ENCODE peak calls at places on chromosomes 13 and 19, in ten cellular contexts. U is cardiac muscle cell, G is GM23248, W is uterus, D is K562, C is fibroblast of lung, V is OCI-LY7, J is stomach, K is small intestine, Y is adrenal gland. S is an unnamed sample. For H3K36me3 and H3K9me3, the result is how much of the 10 kb centered on the place peaks cover.

GRCh38 chr13:24073657-24074056 is 86.9 kb upstream of the SPATA13 start:
- DNase-seq in Y (no peak), W (no peak), J (no peak), G (no peak), U (no peak), D (no peak), C (no peak), V (no peak), K (no peak), S (no peak)

GRCh38 chr13:28047784-28048388 is 52.5 kb downstream of the FLT3 start:
- DNase-seq in Y (no peak), W (no peak), G (peak), J (no peak), V (peak), K (no peak), U (no peak), D (no peak), C (no peak), S (no peak)

GRCh38 chr13:93079294-93079693 is 147.3 kb upstream of the GPC6 start:
- DNase-seq in K (no peak), W (no peak), U (peak), G (peak), V (no peak), J (no peak), D (no peak), Y (no peak), C (peak), S (peak)

GRCh38 chr19:829129-829758 is 1.6 kb downstream of the AZU1 start:
- DNase-seq in J (no peak), K (no peak), V (no peak), W (no peak), G (no peak), C (no peak), U (no peak), Y (no peak), D (no peak), S (no peak)

GRCh38 chr19:4495471-4495870 is 22.8 kb downstream of the PLIN4 start:
- DNase-seq in V (peak), Y (no peak), K (peak), C (no peak), D (no peak), G (no peak), U (no peak), J (peak), W (no peak), S (no peak)

GRCh38 chr13:109569938-109570711 is 216.3 kb downstream of the IRS2 start:
- DNase-seq in W (no peak), D (no peak), Y (no peak), V (no peak), K (peak), U (no peak), G (no peak), J (peak), C (no peak), S (no peak)

GRCh38 chr13:114152831-114153371 is 20.5 kb upstream of the RASA3 start:
- DNase-seq in V (no peak), G (peak), D (no peak), W (no peak), Y (no peak), U (peak), C (no peak), J (no peak), K (no peak), S (no peak)

GRCh38 chr19:7926727-7927604 is 1.0 kb upstream of the CTXN1 start:
- DNase-seq in J (no peak), C (no peak), W (peak), Y (peak), K (no peak), D (no peak), G (no peak), U (no peak), V (no peak), S (peak)

GRCh38 chr19:22532388-22533310 is 101.5 kb upstream of the ZNF492 start:
- DNase-seq in J (no peak), U (peak), G (no peak), C (no peak), W (peak), Y (peak), D (no peak), V (no peak), K (no peak), S (no peak)

GRCh38 chr13:109922518-109922917 is 136.1 kb upstream of the IRS2 start:
- DNase-seq in C (peak), Y (no peak), V (no peak), W (no peak), U (no peak), K (no peak), D (no peak), G (no peak), J (no peak), S (no peak)

GRCh38 chr13:29753593-29754485 is 96.6 kb downstream of the UBL3 start:
- DNase-seq in J (no peak), C (no peak), D (no peak), V (no peak), W (no peak), Y (no peak), U (no peak), K (no peak), G (peak), S (no peak)

GRCh38 chr13:51814825-51815650 is 11.1 kb upstream of the DHRS12 start:
- DNase-seq in K (peak), V (peak), U (peak), G (peak), W (peak), Y (peak), D (peak), C (peak), J (peak), S (peak)

GRCh38 chr13:100443998-100444328 is 144.6 kb downstream of the GGACT start:
- DNase-seq in Y (no peak), K (no peak), W (no peak), G (peak), J (no peak), U (no peak), V (no peak), D (no peak), C (no peak), S (no peak)

GRCh38 chr13:111639196-111639705 is 318.8 kb downstream of the TEX29 start:
- DNase-seq in K (no peak), V (no peak), Y (no peak), W (no peak), C (no peak), J (no peak), D (no peak), U (no peak), G (no peak), S (no peak)

GRCh38 chr13:73230714-73231113 is 171.9 kb downstream of the KLF5 start:
- DNase-seq in V (no peak), W (no peak), D (no peak), J (no peak), C (no peak), U (peak), K (no peak), Y (no peak), G (no peak), S (no peak)

GRCh38 chr13:111179908-111180756 is 65.0 kb downstream of the ARHGEF7 start:
- DNase-seq in V (no peak), U (no peak), D (no peak), W (no peak), K (no peak), Y (no peak), C (no peak), J (no peak), G (no peak), S (no peak)

GRCh38 chr13:36418022-36418805 is 14.1 kb upstream of the CCNA1 start:
- DNase-seq in W (no peak), G (peak), V (no peak), U (peak), D (no peak), Y (no peak), K (peak), C (peak), J (no peak), S (peak)

GRCh38 chr13:79226938-79227337 is 179.1 kb downstream of the RBM26 start:
- DNase-seq in V (no peak), Y (no peak), K (no peak), D (no peak), U (no peak), C (no peak), G (no peak), W (no peak), J (no peak), S (no peak)

GRCh38 chr13:108895220-108895704 is 265.9 kb downstream of the MYO16 start:
- DNase-seq in V (peak), W (no peak), J (no peak), K (peak), G (peak), U (peak), Y (no peak), C (peak), D (no peak), S (no peak)

GRCh38 chr13:43783820-43784219 is 3.0 kb downstream of the ENOX1 start:
- DNase-seq in W (no peak), U (peak), D (no peak), C (peak), J (no peak), K (peak), V (no peak), Y (no peak), G (peak), S (no peak)

GRCh38 chr19:49983645-49984229 is 22.8 kb upstream of the SIGLEC11 start:
- DNase-seq in C (peak), J (peak), W (peak), V (peak), U (peak), D (peak), G (peak), Y (peak), K (peak), S (peak)

GRCh38 chr13:40388617-40389016 is 277.8 kb downstream of the FOXO1 start:
- DNase-seq in D (no peak), Y (no peak), K (peak), G (no peak), J (peak), W (no peak), U (no peak), C (no peak), V (peak), S (peak)

GRCh38 chr19:49847731-49848696 is 2.9 kb upstream of the PTOV1 start:
- DNase-seq in G (peak), U (peak), J (no peak), Y (no peak), V (no peak), D (peak), W (no peak), C (peak), K (peak), S (no peak)

GRCh38 chr19:33377586-33378475 is 4.3 kb downstream of the CEBPG start:
- DNase-seq in K (no peak), W (no peak), J (no peak), C (no peak), D (no peak), V (no peak), Y (no peak), U (no peak), G (peak), S (no peak)

GRCh38 chr13:39913928-39914327 is 258.5 kb downstream of the COG6 start:
- DNase-seq in K (no peak), W (peak), U (peak), G (peak), V (no peak), C (peak), D (no peak), J (no peak), Y (no peak), S (no peak)

GRCh38 chr19:16594681-16595091 is 22.5 kb upstream of the SLC35E1 start:
- DNase-seq in D (no peak), G (no peak), W (no peak), U (no peak), K (no peak), V (no peak), C (no peak), Y (no peak), J (no peak), S (no peak)

GRCh38 chr19:15123900-15124299 is 16.7 kb downstream of the SYDE1 start:
- DNase-seq in J (peak), U (no peak), Y (peak), G (peak), D (no peak), W (no peak), K (peak), V (no peak), C (no peak), S (peak)

GRCh38 chr19:50387176-50387867 is 3.2 kb downstream of the POLD1 start:
- DNase-seq in U (peak), C (peak), Y (no peak), V (no peak), W (no peak), D (no peak), K (no peak), G (peak), J (no peak), S (no peak)

GRCh38 chr19:8089664-8090601 is 37.4 kb downstream of the CCL25 start:
- DNase-seq in K (no peak), C (no peak), D (no peak), W (no peak), Y (no peak), J (no peak), G (no peak), V (no peak), U (no peak), S (no peak)

GRCh38 chr13:28837111-28837510 is 17.0 kb downstream of the MTUS2 start:
- DNase-seq in K (no peak), W (no peak), D (no peak), C (no peak), U (no peak), J (no peak), Y (no peak), G (no peak), V (no peak), S (no peak)

GRCh38 chr19:47740866-47741519 is 4.4 kb upstream of the NOP53 start:
- DNase-seq in J (no peak), K (no peak), Y (peak), C (no peak), U (no peak), V (no peak), W (no peak), D (no peak), G (no peak), S (no peak)

GRCh38 chr19:52274191-52274590 is 4.8 kb downstream of the ZNF766 start:
- DNase-seq in Y (no peak), K (no peak), U (no peak), V (no peak), G (no peak), D (no peak), J (no peak), W (no peak), C (no peak), S (no peak)

GRCh38 chr19:17352608-17353280 is 15.4 kb downstream of the GTPBP3 start:
- DNase-seq in C (no peak), J (no peak), K (no peak), Y (no peak), U (peak), V (no peak), W (peak), D (no peak), G (no peak), S (no peak)

GRCh38 chr19:57280913-57281425 is 684 bp downstream of the ZNF460 start:
- DNase-seq in U (no peak), C (peak), K (peak), D (no peak), V (peak), Y (no peak), W (no peak), J (no peak), G (peak), S (no peak)

GRCh38 chr13:112028481-112028880 is 38.5 kb upstream of the SOX1 start:
- DNase-seq in J (no peak), C (no peak), D (no peak), K (no peak), V (no peak), G (no peak), Y (no peak), W (no peak), U (no peak), S (no peak)

GRCh38 chr19:45417151-45417550 is 6.6 kb downstream of the ERCC1 start:
- DNase-seq in U (no peak), D (no peak), G (no peak), K (no peak), Y (no peak), V (no peak), J (no peak), C (no peak), W (no peak), S (no peak)
- H3K36me3 ChIP-seq in U (under half), D (half or more), G (under half), K (under half), Y (under half), V (half or more), J (half or more), C (under half), W (under half), S (half or more)

GRCh38 chr19:6011206-6011605 is 33.3 kb upstream of the RANBP3 start:
- DNase-seq in U (no peak), J (no peak), Y (no peak), D (no peak), G (no peak), K (no peak), C (no peak), W (no peak), V (no peak), S (no peak)

GRCh38 chr19:6006896-6007295 is 29.0 kb upstream of the RANBP3 start:
- DNase-seq in W (no peak), V (no peak), C (no peak), U (no peak), K (no peak), Y (no peak), D (no peak), G (no peak), J (no peak), S (no peak)

GRCh38 chr19:6005321-6006069 is 27.6 kb upstream of the RANBP3 start:
- DNase-seq in W (no peak), D (no peak), V (no peak), G (no peak), C (no peak), U (no peak), Y (no peak), K (no peak), J (no peak), S (no peak)

GRCh38 chr19:6010107-6010506 is 32.2 kb upstream of the RANBP3 start:
- DNase-seq in D (no peak), Y (no peak), W (no peak), G (no peak), U (no peak), C (no peak), K (no peak), J (no peak), V (no peak), S (no peak)

GRCh38 chr19:6007866-6008265 is 29.9 kb upstream of the RANBP3 start:
- DNase-seq in Y (no peak), J (no peak), C (no peak), V (no peak), U (no peak), W (no peak), K (no peak), G (no peak), D (no peak), S (no peak)
- H3K9me3 ChIP-seq in Y (under half), J (under half), C (under half), V (under half), U (under half), W (under half), K (under half), G (under half), D (under half), S (under half)

DNA sequence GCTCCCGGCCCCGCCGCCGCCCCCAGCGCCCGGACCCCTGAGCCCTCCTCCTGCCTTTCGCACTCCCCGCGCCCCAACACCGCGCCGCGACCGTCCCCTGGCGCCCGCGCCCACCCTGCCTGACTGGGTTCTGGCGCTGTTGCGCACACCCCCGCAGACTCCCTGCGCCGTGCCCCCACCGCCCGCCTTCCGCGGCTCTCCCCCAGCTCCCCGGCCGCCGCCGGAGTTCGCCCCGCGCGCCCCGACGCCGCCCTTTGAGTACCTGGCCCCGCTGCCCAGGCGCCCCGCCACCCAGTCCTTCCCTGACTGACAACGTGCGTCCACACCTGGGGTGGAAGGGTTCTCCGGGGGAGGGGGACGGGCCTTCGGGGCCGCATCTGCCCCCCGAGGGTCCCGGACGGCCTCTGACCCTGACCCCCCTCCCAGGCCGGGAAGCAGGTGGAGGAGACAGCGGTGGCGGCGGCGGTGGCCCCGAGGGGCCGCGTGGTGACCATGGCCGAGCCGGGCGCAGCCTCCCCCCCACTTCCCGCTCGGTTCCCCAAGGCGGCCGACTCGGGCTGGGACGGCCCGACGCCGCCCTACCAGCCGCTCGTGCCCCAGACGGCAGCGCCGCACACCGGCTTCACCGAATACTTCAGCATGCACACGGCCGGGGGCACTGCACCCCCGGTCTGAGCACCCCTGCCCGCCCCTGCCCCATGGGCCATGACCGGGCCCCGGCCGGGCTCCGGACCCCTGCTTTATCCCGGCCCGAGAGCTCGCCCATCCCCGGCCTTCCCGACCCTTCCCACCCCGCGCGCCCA is 1.4 kb upstream of the MEGF8 start:
- DNase-seq in W (no peak), G (peak), Y (no peak), V (no peak), D (no peak), C (no peak), K (no peak), U (no peak), J (no peak), S (no peak)
- H3K4me3 ChIP-seq in W (no peak), G (no peak), Y (no peak), V (peak), D (no peak), C (no peak), K (no peak), U (peak), J (peak), S (no peak)

DNA sequence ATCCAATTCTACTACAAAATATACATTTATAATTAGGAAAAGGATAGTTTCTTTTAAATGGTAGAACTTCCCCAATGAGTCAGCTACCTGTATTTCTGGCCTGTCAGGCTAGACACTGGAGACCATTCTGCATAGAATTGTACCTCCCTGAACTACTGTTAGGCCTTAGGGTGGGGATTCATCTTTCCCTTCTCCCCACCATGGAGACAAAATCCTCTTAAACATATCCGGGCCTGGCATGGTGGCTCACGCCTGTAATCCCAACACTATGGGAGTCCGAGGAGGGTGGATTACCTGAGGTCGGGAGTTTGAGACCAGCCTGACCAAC is 24.5 kb upstream of the TPT1 start:
- DNase-seq in C (no peak), V (no peak), Y (no peak), G (no peak), D (no peak), J (no peak), K (no peak), W (no peak), U (no peak), S (no peak)
- H3K36me3 ChIP-seq in C (under half), V (under half), Y (under half), G (under half), D (under half), J (under half), K (under half), W (under half), U (under half), S (under half)

GRCh38 chr19:55716531-55716930 is 21.7 kb downstream of the NLRP9 start:
- DNase-seq in J (no peak), V (no peak), G (no peak), U (no peak), C (no peak), Y (no peak), D (no peak), K (no peak), W (no peak), S (no peak)

GRCh38 chr19:55720801-55721200 is 17.4 kb downstream of the NLRP9 start:
- DNase-seq in W (no peak), D (no peak), Y (no peak), K (no peak), C (no peak), J (no peak), U (no peak), V (no peak), G (no peak), S (no peak)

GRCh38 chr19:55723491-55723890 is 14.7 kb downstream of the NLRP9 start:
- DNase-seq in W (no peak), J (no peak), Y (no peak), U (no peak), C (no peak), K (no peak), V (no peak), D (no peak), G (no peak), S (no peak)

GRCh38 chr19:55717251-55717650 is 21.0 kb downstream of the NLRP9 start:
- DNase-seq in C (no peak), D (no peak), G (no peak), Y (no peak), U (no peak), W (no peak), V (no peak), K (no peak), J (no peak), S (no peak)

DNA sequence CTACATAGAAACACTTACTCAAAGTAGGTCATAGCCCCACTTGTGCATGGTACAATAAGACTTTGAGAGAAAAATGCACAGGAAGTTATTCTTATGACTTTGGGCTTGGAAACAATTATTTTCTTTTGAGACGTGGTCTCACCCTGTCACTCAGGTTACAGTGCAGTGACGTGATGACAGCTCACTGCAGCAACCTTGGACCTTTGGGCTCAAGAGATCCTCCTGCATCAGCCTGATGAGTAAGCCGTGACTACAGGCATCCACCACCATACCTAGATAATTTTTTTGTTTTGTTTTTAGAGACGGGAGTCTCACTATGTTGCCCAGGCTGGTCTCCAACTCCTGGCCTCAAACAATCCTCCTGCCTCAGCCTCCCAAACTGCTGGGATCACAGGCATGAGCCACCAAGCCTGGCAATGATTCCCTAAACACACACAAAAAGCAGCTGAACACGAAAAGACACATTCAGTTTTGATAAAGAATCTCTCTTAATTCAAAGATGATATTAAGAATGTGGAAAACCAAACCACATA is 17.9 kb downstream of the NLRP9 start:
- DNase-seq in V (no peak), J (no peak), K (no peak), U (no peak), G (no peak), C (no peak), W (no peak), Y (no peak), D (no peak), S (no peak)
- H3K9me3 ChIP-seq in V (under half), J (under half), K (under half), U (under half), G (under half), C (under half), W (under half), Y (under half), D (under half), S (under half)